ENCODE peak calls at places on chromosomes 2 and 18, in seven cellular contexts. F is uterus, M is right atrium auricular region, I is lower lobe of right lung, X is PC-9, J is heart left ventricle, U is upper lobe of right lung. T is an unnamed sample. For H3K36me3, the result is how much of the 10 kb centered on the place peaks cover.

GRCh38 chr2:224395646-224396390 is 6.1 kb downstream of the FAM124B start:
- DNase-seq in F (no peak), M (no peak), I (no peak), X (peak), J (no peak), U (no peak), T (no peak)

GRCh38 chr2:119338826-119339561 is 27.6 kb downstream of the C2orf76 start:
- DNase-seq in F (no peak), M (no peak), I (peak), X (no peak), J (no peak), U (peak), T (no peak)

GRCh38 chr2:200158586-200159365 is 147.7 kb upstream of the SPATS2L start:
- DNase-seq in F (no peak), M (no peak), I (no peak), X (no peak), J (no peak), U (no peak), T (no peak)

GRCh38 chr2:138707424-138708074 is 72.6 kb downstream of the NXPH2 start:
- DNase-seq in F (no peak), M (no peak), I (no peak), X (no peak), J (no peak), U (no peak), T (peak)

GRCh38 chr2:107986278-107987217 is at the start of gene SLC5A7:
- DNase-seq in F (no peak), M (no peak), I (no peak), X (no peak), J (no peak), U (no peak), T (no peak)

GRCh38 chr2:104690255-104690999 is 163.5 kb upstream of the POU3F3 start:
- DNase-seq in F (no peak), M (no peak), I (no peak), X (no peak), J (no peak), U (no peak), T (no peak)

GRCh38 chr2:20576598-20577115 is 74.2 kb downstream of the HS1BP3 start:
- DNase-seq in F (no peak), M (no peak), I (no peak), X (no peak), J (peak), U (no peak), T (no peak)

GRCh38 chr2:45330113-45330512 is 281.0 kb downstream of the SRBD1 start:
- DNase-seq in F (no peak), M (no peak), I (no peak), X (no peak), J (no peak), U (no peak), T (no peak)

GRCh38 chr18:44826418-44827259 is 146.0 kb downstream of the SETBP1 start:
- DNase-seq in F (peak), M (peak), I (no peak), X (peak), J (peak), U (no peak), T (peak)

GRCh38 chr2:86213056-86213455 is 13.8 kb downstream of the MRPL35 start:
- DNase-seq in F (no peak), M (no peak), I (no peak), X (no peak), J (no peak), U (no peak), T (no peak)

GRCh38 chr2:124343827-124344498 is 318.9 kb downstream of the CNTNAP5 start:
- DNase-seq in F (no peak), M (no peak), I (no peak), X (no peak), J (no peak), U (no peak), T (no peak)

GRCh38 chr2:216583606-216584005 is 49.6 kb upstream of the IGFBP2 start:
- DNase-seq in F (no peak), M (no peak), I (no peak), X (no peak), J (no peak), U (no peak), T (no peak)

GRCh38 chr2:209425082-209426071 is 1.5 kb downstream of the MAP2 start:
- DNase-seq in F (no peak), M (no peak), I (no peak), X (peak), J (peak), U (no peak), T (no peak)

GRCh38 chr2:130836501-130837174 is at the start of gene ARHGEF4:
- DNase-seq in F (no peak), M (no peak), I (peak), X (peak), J (no peak), U (peak), T (no peak)
- H3K4me3 ChIP-seq in F (no peak), M (no peak), I (peak), X (peak), J (peak), U (peak), T (no peak)

GRCh38 chr2:75155115-75155514 is 44.2 kb downstream of the TACR1 start:
- DNase-seq in F (no peak), M (no peak), I (no peak), X (no peak), J (no peak), U (no peak), T (peak)

GRCh38 chr2:75153221-75153620 is 46.1 kb downstream of the TACR1 start:
- DNase-seq in F (no peak), M (no peak), I (no peak), X (no peak), J (no peak), U (no peak), T (no peak)

GRCh38 chr2:75162897-75163296 is 36.4 kb downstream of the TACR1 start:
- DNase-seq in F (no peak), M (no peak), I (no peak), X (no peak), J (no peak), U (no peak), T (no peak)

DNA sequence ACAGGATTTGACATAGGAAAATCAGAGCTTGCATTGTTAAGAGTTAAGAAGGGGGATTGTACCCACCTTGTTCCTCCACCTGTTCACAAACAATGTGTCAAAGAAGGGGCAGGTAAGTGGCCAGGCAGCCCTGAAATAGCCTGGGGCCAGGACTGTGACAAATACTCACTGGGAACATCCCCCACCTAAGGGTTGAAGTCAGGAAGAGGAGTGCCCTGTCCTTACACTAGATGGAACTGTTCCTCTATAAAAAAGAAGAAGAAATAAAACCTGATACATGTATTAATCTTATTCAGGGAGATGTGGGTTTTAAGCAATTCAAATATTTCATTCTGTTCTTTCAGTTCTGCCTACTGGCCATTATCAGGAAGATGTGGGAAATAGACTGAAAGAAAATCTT is 41.9 kb downstream of the TACR1 start:
- DNase-seq in F (no peak), M (no peak), I (no peak), X (peak), J (no peak), U (no peak), T (no peak)
- TF ChIP-seq CTCF in F (no peak), M (no peak), I (no peak), X (peak), J (peak), U (peak), T (peak)

DNA sequence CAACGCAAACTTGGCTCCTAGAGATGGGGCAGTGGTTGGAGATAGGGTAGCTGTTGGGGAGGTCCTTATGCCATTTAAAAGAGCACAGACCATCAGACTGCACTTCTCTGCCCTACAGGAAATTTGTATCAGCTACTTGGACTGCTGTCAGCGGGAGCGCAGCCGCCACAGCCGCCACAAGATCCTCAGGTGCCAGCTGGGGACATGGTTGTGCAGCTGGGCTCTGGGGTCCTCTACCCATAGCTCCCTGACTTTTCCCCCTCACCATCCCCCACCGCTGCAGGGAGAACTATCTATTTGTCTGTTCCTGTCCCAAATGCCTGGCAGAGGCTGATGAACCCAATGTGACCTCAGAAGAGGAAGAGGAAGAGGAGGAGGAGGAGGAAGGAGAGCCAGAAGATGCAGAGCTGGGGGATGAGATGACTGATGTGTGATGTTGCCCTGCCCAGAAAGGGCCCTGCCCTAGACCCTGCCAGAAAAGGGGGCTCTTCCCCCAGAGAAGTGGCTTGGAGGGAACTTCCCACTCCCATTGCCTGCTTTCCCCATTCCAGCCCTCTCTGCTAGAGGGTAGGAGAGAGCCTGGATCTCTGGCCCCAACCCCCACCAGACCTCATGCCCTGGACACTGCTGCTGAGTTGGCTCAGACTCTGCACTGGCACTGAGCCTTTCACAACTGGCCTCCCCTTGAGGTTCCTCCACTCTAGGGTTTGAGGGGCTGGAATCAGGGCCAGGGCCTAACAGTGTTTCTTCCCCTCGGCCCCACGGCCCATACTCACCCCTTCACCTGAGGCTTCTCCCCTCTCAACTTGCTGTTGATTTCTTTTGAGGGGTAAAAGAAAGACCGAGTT is 7.3 kb downstream of the PRADC1 start:
- DNase-seq in F (no peak), M (no peak), I (no peak), X (no peak), J (no peak), U (peak), T (no peak)
- H3K36me3 ChIP-seq in F (under half), M (half or more), I (half or more), X (under half), J (under half), U (under half), T (under half)

DNA sequence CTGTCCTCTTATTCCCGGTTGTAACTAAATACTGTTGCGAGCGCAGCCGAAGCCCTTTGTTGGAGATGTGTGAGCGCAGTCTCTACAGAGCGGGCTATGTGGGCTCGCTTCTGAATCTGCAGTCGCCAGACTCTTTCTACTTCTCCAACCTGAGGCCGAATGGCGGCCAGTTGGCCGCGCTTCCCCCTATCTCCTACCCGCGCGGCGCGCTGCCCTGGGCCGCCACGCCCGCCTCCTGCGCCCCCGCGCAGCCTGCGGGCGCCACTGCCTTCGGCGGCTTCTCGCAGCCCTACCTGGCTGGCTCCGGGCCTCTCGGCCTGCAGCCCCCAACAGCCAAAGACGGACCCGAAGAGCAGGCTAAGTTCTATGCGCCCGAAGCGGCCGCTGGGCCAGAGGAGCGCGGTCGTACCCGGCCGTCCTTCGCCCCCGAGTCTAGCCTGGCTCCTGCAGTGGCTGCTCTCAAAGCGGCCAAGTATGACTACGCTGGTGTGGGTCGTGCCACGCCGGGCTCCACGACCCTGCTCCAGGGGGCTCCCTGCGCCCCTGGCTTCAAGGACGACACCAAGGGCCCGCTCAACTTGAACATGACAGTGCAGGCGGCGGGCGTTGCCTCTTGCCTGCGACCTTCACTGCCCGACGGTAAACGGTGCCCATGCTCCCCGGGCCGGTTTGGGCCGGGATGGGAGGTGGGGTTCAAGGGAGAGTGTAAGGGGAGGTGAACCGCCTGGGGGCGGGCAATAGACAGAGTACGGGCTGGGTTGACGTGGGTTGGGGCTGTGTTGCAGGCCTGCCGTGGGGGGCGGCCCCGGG is at the start of gene HOXD12:
- DNase-seq in F (no peak), M (no peak), I (no peak), X (no peak), J (no peak), U (no peak), T (no peak)
- H3K4me3 ChIP-seq in F (no peak), M (no peak), I (no peak), X (no peak), J (no peak), U (no peak), T (no peak)

GRCh38 chr2:10188211-10188610 is 65.7 kb downstream of the RRM2 start:
- DNase-seq in F (no peak), M (no peak), I (no peak), X (no peak), J (no peak), U (no peak), T (no peak)
- TF ChIP-seq CTCF in F (no peak), M (no peak), I (no peak), X (peak), J (no peak), U (peak), T (peak)

DNA sequence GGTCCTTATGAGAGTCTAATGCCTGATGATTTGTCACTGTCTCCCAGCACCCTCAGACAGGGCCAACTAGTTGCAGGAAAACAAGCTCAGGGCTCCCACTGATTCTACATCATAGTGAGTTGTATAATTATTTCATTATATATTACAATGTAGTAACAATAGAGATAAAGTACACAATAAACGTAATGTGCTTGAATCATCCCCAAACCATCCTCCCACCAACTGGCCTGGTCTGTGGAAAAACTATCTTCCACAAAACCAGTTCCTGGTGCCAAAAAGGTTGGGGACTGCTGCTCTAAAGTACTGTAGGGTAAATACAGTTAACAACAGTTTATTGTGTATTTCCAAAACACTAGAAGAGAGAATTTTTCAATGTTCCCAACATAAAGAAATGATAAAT is 91.8 kb upstream of the TFCP2L1 start:
- DNase-seq in F (no peak), M (no peak), I (no peak), X (no peak), J (no peak), U (no peak), T (no peak)
- H3K36me3 ChIP-seq in F (under half), M (half or more), I (half or more), X (under half), J (under half), U (half or more), T (under half)

DNA sequence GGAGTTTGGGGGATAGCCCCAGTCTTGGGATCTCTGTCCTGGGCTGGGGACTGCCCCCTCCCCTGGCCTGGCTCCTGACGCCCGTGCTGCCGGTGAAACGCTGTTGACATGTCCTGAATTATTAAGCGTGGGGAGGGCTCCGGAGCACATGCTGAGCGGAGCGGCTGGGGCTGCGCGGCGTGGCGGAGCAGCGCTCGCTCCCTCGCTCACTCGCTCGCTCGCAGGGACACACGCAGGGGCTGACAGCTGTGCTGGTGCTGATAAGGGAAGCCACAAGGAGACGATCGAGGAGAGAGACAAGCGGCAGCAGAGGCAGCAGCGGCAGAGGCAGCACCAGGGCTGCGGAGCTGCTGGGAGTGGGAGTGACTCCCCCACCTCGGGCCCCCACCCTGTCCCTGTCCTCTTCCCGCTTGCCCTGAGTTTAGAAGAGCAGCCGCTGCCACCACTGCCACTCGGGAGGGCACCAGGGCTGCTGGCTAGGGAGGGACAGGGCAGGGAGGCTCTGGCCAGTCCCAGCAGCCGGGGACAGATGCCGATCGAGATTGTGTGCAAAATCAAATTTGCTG is at the start of gene ASIC4:
- DNase-seq in F (no peak), M (no peak), I (no peak), X (no peak), J (no peak), U (no peak), T (no peak)
- H3K4me3 ChIP-seq in F (no peak), M (no peak), I (no peak), X (no peak), J (no peak), U (no peak), T (no peak)

GRCh38 chr2:97750017-97750416 is 36.6 kb downstream of the ZAP70 start:
- DNase-seq in F (no peak), M (no peak), I (no peak), X (no peak), J (no peak), U (no peak), T (no peak)

GRCh38 chr2:97749611-97750010 is 36.2 kb downstream of the ZAP70 start:
- DNase-seq in F (no peak), M (no peak), I (no peak), X (no peak), J (no peak), U (no peak), T (no peak)

GRCh38 chr2:97747716-97748115 is 34.3 kb downstream of the ZAP70 start:
- DNase-seq in F (no peak), M (no peak), I (no peak), X (no peak), J (no peak), U (no peak), T (peak)

GRCh38 chr2:97747285-97747684 is 33.9 kb downstream of the ZAP70 start:
- DNase-seq in F (no peak), M (no peak), I (no peak), X (no peak), J (no peak), U (no peak), T (no peak)

GRCh38 chr2:97748397-97748796 is 35.0 kb downstream of the ZAP70 start:
- DNase-seq in F (no peak), M (no peak), I (no peak), X (no peak), J (peak), U (no peak), T (no peak)
- TF ChIP-seq CTCF in F (no peak), M (no peak), I (no peak), X (peak), J (peak), U (peak), T (peak)

T was measured in BJ.